ENCODE peak calls at places on chromosomes 1 and 21, in ten cellular contexts. R is breast epithelium, K is fibroblast of lung, V is IMR-90, Q is Panc1, A is adrenal gland, I is uterus, G is ovary, Z is endothelial cell of umbilical vein, F is GM23338. B is an unnamed sample.

GRCh38 chr1:221449801-221450470 is 292.0 kb downstream of the DUSP10 start:
- DNase-seq in R (no peak), K (no peak), V (peak), Q (no peak), A (no peak), I (no peak), G (no peak), Z (no peak), F (no peak), B (peak)

GRCh38 chr1:78004719-78005346 is at the start of gene DNAJB4:
- DNase-seq in R (no peak), K (peak), V (peak), Q (peak), A (peak), I (peak), G (peak), Z (peak), F (peak), B (peak)

GRCh38 chr21:45768741-45769049 is 125.2 kb downstream of the PCBP3 start:
- DNase-seq in R (no peak), K (no peak), V (no peak), Q (peak), A (no peak), I (no peak), G (no peak), Z (no peak), F (peak), B (no peak)

GRCh38 chr1:170967042-170967910 is 31.9 kb downstream of the MROH9 start:
- DNase-seq in R (no peak), K (peak), V (peak), Q (peak), A (peak), I (no peak), G (no peak), Z (peak), F (peak), B (peak)

GRCh38 chr1:12568009-12568767 is 49.8 kb downstream of the DHRS3 start:
- DNase-seq in R (no peak), K (no peak), V (no peak), Q (no peak), A (no peak), I (no peak), G (no peak), Z (no peak), F (no peak), B (no peak)

GRCh38 chr21:20647603-20648002 is 350.6 kb upstream of the NCAM2 start:
- DNase-seq in R (no peak), K (peak), V (no peak), Q (no peak), A (no peak), I (no peak), G (no peak), Z (no peak), F (no peak), B (no peak)

GRCh38 chr1:90135306-90135705 is 140.4 kb downstream of the ZNF326 start:
- DNase-seq in R (no peak), K (no peak), V (no peak), Q (no peak), A (no peak), I (no peak), G (no peak), Z (no peak), F (no peak), B (no peak)

GRCh38 chr21:25456672-25457071 is 150.6 kb downstream of the MRPL39 start:
- DNase-seq in R (no peak), K (peak), V (peak), Q (no peak), A (no peak), I (no peak), G (no peak), Z (peak), F (no peak), B (peak)

GRCh38 chr1:22262583-22262982 is 119.7 kb upstream of the WNT4 start:
- DNase-seq in R (no peak), K (no peak), V (no peak), Q (no peak), A (no peak), I (no peak), G (no peak), Z (no peak), F (peak), B (no peak)

GRCh38 chr21:29613021-29613420 is 314.3 kb downstream of the BACH1 start:
- DNase-seq in R (no peak), K (peak), V (peak), Q (no peak), A (no peak), I (no peak), G (no peak), Z (no peak), F (no peak), B (no peak)

GRCh38 chr1:107532318-107532717 is 391.5 kb downstream of the NTNG1 start:
- DNase-seq in R (no peak), K (no peak), V (no peak), Q (no peak), A (no peak), I (no peak), G (no peak), Z (no peak), F (no peak), B (no peak)

GRCh38 chr1:22953392-22954141 is 19.1 kb downstream of the LACTBL1 start:
- DNase-seq in R (peak), K (no peak), V (no peak), Q (no peak), A (no peak), I (no peak), G (no peak), Z (no peak), F (peak), B (no peak)

GRCh38 chr1:214957330-214958137 is 125.0 kb upstream of the KCNK2 start:
- DNase-seq in R (no peak), K (peak), V (peak), Q (no peak), A (peak), I (peak), G (no peak), Z (no peak), F (no peak), B (peak)

GRCh38 chr21:28261291-28261690 is 731.4 kb downstream of the LTN1 start:
- DNase-seq in R (no peak), K (no peak), V (no peak), Q (no peak), A (no peak), I (no peak), G (no peak), Z (no peak), F (no peak), B (no peak)

GRCh38 chr1:208221291-208221622 is 22.9 kb downstream of the PLXNA2 start:
- DNase-seq in R (no peak), K (peak), V (no peak), Q (no peak), A (no peak), I (no peak), G (no peak), Z (no peak), F (no peak), B (no peak)

GRCh38 chr1:154951901-154952657 is 3.8 kb downstream of the PBXIP1 start:
- DNase-seq in R (no peak), K (no peak), V (no peak), Q (no peak), A (peak), I (no peak), G (peak), Z (no peak), F (no peak), B (no peak)

GRCh38 chr1:58883037-58883887 is 99.4 kb upstream of the JUN start:
- DNase-seq in R (no peak), K (peak), V (peak), Q (peak), A (peak), I (peak), G (no peak), Z (peak), F (peak), B (peak)

GRCh38 chr1:53442297-53442696 is 16.9 kb upstream of the DMRTB1 start:
- DNase-seq in R (no peak), K (peak), V (peak), Q (no peak), A (no peak), I (no peak), G (no peak), Z (no peak), F (no peak), B (peak)

GRCh38 chr1:54679055-54679643 is 36.5 kb upstream of the TTC4 start:
- DNase-seq in R (no peak), K (no peak), V (no peak), Q (no peak), A (no peak), I (no peak), G (no peak), Z (no peak), F (no peak), B (no peak)

GRCh38 chr1:61606448-61607312 is 118.3 kb downstream of the TM2D1 start:
- DNase-seq in R (no peak), K (peak), V (no peak), Q (no peak), A (no peak), I (peak), G (peak), Z (peak), F (no peak), B (peak)

GRCh38 chr1:4668738-4669700 is 14.6 kb downstream of the AJAP1 start:
- DNase-seq in R (no peak), K (no peak), V (no peak), Q (no peak), A (no peak), I (no peak), G (no peak), Z (no peak), F (no peak), B (peak)

GRCh38 chr1:4726620-4727341 is 72.4 kb downstream of the AJAP1 start:
- DNase-seq in R (no peak), K (no peak), V (no peak), Q (no peak), A (no peak), I (no peak), G (no peak), Z (no peak), F (no peak), B (no peak)

GRCh38 chr1:24020032-24020431 is 39.9 kb upstream of the SRSF10 start:
- DNase-seq in R (no peak), K (peak), V (peak), Q (no peak), A (no peak), I (peak), G (peak), Z (no peak), F (no peak), B (peak)

GRCh38 chr1:24021403-24022266 is 41.5 kb upstream of the SRSF10 start:
- DNase-seq in R (no peak), K (no peak), V (no peak), Q (no peak), A (peak), I (no peak), G (no peak), Z (no peak), F (no peak), B (no peak)

GRCh38 chr1:24022611-24023359 is 42.7 kb upstream of the SRSF10 start:
- DNase-seq in R (no peak), K (peak), V (peak), Q (no peak), A (peak), I (peak), G (no peak), Z (no peak), F (no peak), B (peak)

GRCh38 chr1:24018611-24019580 is 38.8 kb upstream of the SRSF10 start:
- DNase-seq in R (peak), K (peak), V (peak), Q (peak), A (peak), I (peak), G (peak), Z (peak), F (peak), B (peak)

GRCh38 chr1:24020470-24020869 is 40.3 kb upstream of the SRSF10 start:
- DNase-seq in R (no peak), K (no peak), V (no peak), Q (no peak), A (no peak), I (peak), G (no peak), Z (no peak), F (no peak), B (no peak)
- H3K27ac ChIP-seq in R (peak), K (peak), V (peak), Q (peak), A (peak), I (peak), G (peak), Z (no peak), F (no peak), B (peak)

GRCh38 chr1:181097242-181097641 is 8.7 kb downstream of the IER5 start:
- DNase-seq in R (no peak), K (no peak), V (peak), Q (no peak), A (no peak), I (no peak), G (no peak), Z (no peak), F (peak), B (no peak)

GRCh38 chr1:181101581-181102226 is 13.2 kb downstream of the IER5 start:
- DNase-seq in R (no peak), K (peak), V (peak), Q (no peak), A (no peak), I (no peak), G (no peak), Z (peak), F (peak), B (no peak)

GRCh38 chr1:181100924-181101323 is 12.4 kb downstream of the IER5 start:
- DNase-seq in R (no peak), K (no peak), V (no peak), Q (no peak), A (no peak), I (no peak), G (no peak), Z (no peak), F (no peak), B (no peak)

GRCh38 chr1:181100015-181100905 is 11.8 kb downstream of the IER5 start:
- DNase-seq in R (no peak), K (no peak), V (no peak), Q (no peak), A (no peak), I (no peak), G (no peak), Z (no peak), F (peak), B (no peak)

DNA sequence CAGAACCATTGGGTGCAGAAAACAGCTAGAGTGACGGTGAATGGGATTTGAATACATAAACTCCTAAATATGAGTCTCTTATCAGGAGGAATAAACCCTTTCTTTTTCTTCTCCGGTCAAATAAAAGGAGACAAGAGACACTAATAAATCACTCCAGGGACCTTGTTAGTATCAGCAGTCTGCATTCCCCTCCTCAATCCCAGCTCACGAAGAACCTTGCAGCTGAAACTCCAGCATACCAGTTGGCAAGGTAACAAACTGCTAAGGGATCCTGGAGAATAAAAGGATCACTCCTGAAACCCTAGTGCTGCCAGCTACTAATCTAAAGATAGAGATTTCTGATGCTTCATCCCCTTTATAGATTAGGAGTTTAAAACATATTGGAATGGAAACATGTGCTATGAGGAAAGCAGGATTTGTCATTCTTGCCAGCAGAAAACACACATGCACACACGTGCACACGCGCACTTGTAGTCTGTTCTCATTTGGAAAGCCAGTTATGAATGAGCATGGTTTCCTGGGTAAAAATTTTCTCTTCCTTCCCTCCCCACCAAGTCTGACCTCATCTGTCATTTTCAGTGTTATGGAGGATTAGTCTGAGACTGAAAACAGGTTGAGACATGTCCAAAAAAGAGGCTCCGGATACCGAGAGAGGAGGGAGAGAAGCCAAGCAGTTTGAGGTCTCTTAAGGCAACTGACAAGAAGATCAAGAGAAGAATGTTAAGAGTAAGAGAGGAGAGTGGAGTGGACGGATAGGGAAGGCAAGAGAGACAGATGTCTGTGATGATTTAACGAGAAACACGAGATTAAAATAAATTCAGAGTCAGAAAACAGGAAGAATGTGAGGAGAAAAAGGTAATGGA is 10.9 kb downstream of the IER5 start:
- DNase-seq in R (no peak), K (peak), V (peak), Q (no peak), A (no peak), I (no peak), G (no peak), Z (peak), F (peak), B (no peak)
- H3K4me3 ChIP-seq in R (no peak), K (no peak), V (no peak), Q (no peak), A (no peak), I (no peak), G (no peak), Z (no peak), F (peak), B (no peak)

DNA sequence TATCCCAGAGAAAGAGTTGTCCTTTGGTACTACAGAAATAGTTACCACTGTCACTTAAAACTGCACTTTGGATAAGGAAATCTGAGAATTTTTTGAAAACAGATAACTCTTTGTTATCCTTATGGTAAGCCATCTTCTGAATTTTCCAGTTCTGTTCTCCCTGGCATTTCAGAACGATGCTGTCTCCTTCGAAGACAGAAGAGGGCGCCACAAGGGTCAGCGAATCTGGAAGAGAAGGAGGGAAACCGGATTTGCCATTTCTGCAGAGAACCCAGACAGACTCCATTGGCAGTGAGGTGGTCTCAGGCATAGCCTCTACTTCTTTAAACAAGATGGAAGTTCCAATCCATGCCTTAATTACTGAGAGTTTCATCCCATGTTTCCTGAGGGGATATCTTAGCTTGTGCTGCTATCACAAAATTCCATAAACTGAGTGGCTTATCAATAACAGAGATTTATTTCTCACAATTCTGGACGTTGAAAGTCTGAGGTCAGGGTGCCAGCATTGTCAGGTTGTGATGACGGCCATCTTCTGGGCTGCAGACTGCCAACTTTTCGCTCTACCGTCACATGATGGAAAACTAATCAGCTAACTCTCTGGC is 6.4 kb downstream of the FCRL2 start:
- DNase-seq in R (no peak), K (no peak), V (peak), Q (no peak), A (no peak), I (no peak), G (no peak), Z (no peak), F (peak), B (no peak)
- TF ChIP-seq CTCF in R (no peak), K (no peak), V (peak), Q (peak), A (no peak), I (no peak), G (no peak), Z (peak), F (peak), B (peak)

DNA sequence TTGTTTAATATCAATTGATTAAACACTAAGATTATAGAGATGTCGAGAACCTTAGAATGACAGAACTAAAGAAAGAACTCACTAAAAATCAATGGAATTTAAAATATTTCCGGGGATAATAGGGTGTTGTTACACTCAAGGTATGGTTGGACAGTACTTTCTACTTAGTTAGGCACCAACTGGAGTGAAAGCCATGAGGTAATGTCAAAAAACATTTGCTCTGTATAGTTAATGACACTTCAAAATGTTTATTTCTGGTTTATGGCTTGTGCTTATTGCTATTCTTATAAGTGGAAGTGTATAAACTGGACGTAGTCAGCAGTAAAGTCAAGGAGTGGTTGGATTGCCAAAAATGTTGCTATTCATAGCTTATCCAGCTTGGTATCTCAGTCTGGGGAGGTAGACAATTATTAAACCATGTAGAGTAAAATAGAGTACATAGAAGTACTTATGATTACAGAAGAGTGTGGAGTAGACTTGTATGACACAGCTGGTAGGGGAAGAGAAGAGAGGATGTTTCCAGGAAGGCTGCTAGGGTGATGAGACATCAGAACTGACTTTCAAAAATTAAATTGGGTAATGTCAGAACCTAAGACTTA is 56.5 kb upstream of the BMP8A start:
- DNase-seq in R (no peak), K (no peak), V (peak), Q (no peak), A (no peak), I (no peak), G (no peak), Z (no peak), F (no peak), B (no peak)
- H3K27ac ChIP-seq in R (no peak), K (no peak), V (no peak), Q (no peak), A (peak), I (no peak), G (no peak), Z (no peak), F (no peak), B (no peak)

GRCh38 chr1:198523183-198523942 is 17.1 kb downstream of the ATP6V1G3 start:
- DNase-seq in R (no peak), K (no peak), V (no peak), Q (no peak), A (no peak), I (no peak), G (no peak), Z (no peak), F (no peak), B (no peak)

GRCh38 chr1:198517623-198518022 is 22.9 kb downstream of the ATP6V1G3 start:
- DNase-seq in R (no peak), K (no peak), V (no peak), Q (no peak), A (no peak), I (no peak), G (no peak), Z (no peak), F (no peak), B (no peak)

GRCh38 chr1:198519639-198520501 is 20.6 kb downstream of the ATP6V1G3 start:
- DNase-seq in R (no peak), K (no peak), V (no peak), Q (no peak), A (no peak), I (no peak), G (no peak), Z (no peak), F (no peak), B (no peak)

GRCh38 chr1:198520524-198521254 is 19.8 kb downstream of the ATP6V1G3 start:
- DNase-seq in R (no peak), K (no peak), V (no peak), Q (no peak), A (no peak), I (no peak), G (no peak), Z (no peak), F (peak), B (no peak)
- H3K4me3 ChIP-seq in R (no peak), K (no peak), V (no peak), Q (no peak), A (no peak), I (no peak), G (no peak), Z (no peak), F (no peak), B (no peak)

GRCh38 chr1:29712801-29713200 is 476.5 kb downstream of the PTPRU start:
- DNase-seq in R (no peak), K (no peak), V (no peak), Q (no peak), A (no peak), I (no peak), G (no peak), Z (no peak), F (no peak), B (no peak)
- TF ChIP-seq CTCF in R (no peak), K (no peak), V (no peak), Q (no peak), A (no peak), I (no peak), G (no peak), Z (no peak), F (no peak), B (no peak)

B was measured in brain microvascular endothelial cell.